ENCODE peak calls at places on chromosomes 12 and 14, in nine cellular contexts. N, H, L, F, A, E, K, W and G are unnamed samples.

GRCh38 chr12:47803196-47803875 is 16.4 kb downstream of the HDAC7 start:
- DNase-seq in N (no peak), H (no peak), L (no peak), F (no peak), A (no peak), E (no peak), K (no peak), W (no peak), G (no peak)

GRCh38 chr12:94807951-94808350 is 157.6 kb upstream of the TMCC3 start:
- DNase-seq in N (no peak), H (no peak), L (no peak), F (no peak), A (no peak), E (no peak), K (no peak), W (no peak), G (no peak)

GRCh38 chr12:98793121-98793520 is 148.0 kb downstream of the APAF1 start:
- DNase-seq in N (no peak), H (no peak), L (no peak), F (no peak), A (no peak), E (no peak), K (no peak), W (no peak), G (no peak)

GRCh38 chr14:90815817-90816662 is at the start of gene TTC7B:
- DNase-seq in N (peak; percentile 49), H (no peak), L (peak; percentile 65), F (peak; percentile 92), A (peak; percentile 57), E (peak; percentile 40), K (no peak), W (no peak), G (no peak)

GRCh38 chr12:4991373-4991772 is 52.3 kb upstream of the KCNA5 start:
- DNase-seq in N (no peak), H (no peak), L (no peak), F (no peak), A (no peak), E (no peak), K (no peak), W (no peak), G (no peak)

GRCh38 chr14:79278798-79279644 is 932.3 kb downstream of the DIO2 start:
- DNase-seq in N (peak; percentile 93), H (peak; percentile 43), L (peak; percentile 87), F (peak; percentile 13), A (peak; percentile 2), E (peak; percentile 64), K (peak; percentile 30), W (peak; percentile 81), G (peak; percentile 39)

GRCh38 chr12:65759735-65760134 is 64.5 kb upstream of the HMGA2 start:
- DNase-seq in N (no peak), H (no peak), L (no peak), F (no peak), A (no peak), E (no peak), K (no peak), W (no peak), G (no peak)

GRCh38 chr12:68356060-68356748 is 24.0 kb upstream of the MDM1 start:
- DNase-seq in N (no peak), H (no peak), L (no peak), F (no peak), A (no peak), E (no peak), K (no peak), W (no peak), G (no peak)

GRCh38 chr12:80702889-80703605 is 4.4 kb upstream of the MYF6 start:
- DNase-seq in N (peak; percentile 83), H (peak; percentile 40), L (no peak), F (no peak), A (no peak), E (no peak), K (no peak), W (no peak), G (no peak)

GRCh38 chr12:108482717-108483212 is 32.3 kb upstream of the FICD start:
- DNase-seq in N (peak; percentile 67), H (no peak), L (no peak), F (no peak), A (peak; percentile 82), E (no peak), K (no peak), W (no peak), G (no peak)

DNA sequence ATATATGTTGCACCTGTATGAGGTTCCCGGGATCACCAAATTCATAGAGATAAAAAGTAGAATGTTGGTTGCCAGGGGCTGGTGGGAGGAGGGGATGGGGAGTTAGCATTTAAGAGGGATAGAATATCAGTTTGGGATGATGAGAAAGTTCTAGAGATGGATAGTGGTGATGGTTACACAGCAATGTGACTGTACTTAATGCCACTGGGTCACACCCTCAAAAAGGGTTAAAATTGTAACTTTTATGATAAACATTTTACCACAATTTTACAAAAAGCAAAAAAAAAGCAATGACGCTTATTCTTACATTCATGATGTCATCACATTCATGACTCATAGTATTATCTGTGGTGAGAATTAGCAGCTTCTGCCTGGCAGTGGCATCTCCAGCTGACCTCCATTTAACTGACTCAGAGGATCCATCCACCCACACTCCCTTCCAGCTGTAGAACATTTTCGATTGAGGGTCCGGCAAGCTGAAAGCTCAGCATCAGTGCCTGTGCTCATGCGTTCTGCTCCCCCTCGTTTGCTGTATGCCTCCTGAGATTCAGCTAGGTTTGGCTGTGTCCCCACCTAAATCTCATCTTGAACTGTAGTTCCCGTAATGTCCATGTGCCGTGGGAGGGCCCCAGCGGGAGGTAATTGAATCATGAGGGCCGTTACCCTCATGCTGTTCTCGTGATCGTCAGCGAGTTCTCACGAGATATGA is 64.8 kb upstream of the TMEM260 start:
- DNase-seq in N (peak; percentile 58), H (peak; percentile 16), L (no peak), F (no peak), A (peak; percentile 9), E (no peak), K (no peak), W (no peak), G (no peak)
- TF ChIP-seq CTCF in N (no peak), H (no peak), L (no peak), F (no peak), A (no peak), E (no peak), K (no peak), W (no peak), G (no peak)

GRCh38 chr12:45928309-45928708 is 62.1 kb downstream of the SCAF11 start:
- DNase-seq in N (no peak), H (no peak), L (no peak), F (no peak), A (no peak), E (no peak), K (no peak), W (no peak), G (no peak)

GRCh38 chr12:45934956-45935355 is 55.4 kb downstream of the SCAF11 start:
- DNase-seq in N (no peak), H (no peak), L (no peak), F (no peak), A (no peak), E (no peak), K (no peak), W (no peak), G (no peak)

GRCh38 chr12:45933504-45933903 is 56.9 kb downstream of the SCAF11 start:
- DNase-seq in N (peak; percentile 13), H (no peak), L (no peak), F (no peak), A (no peak), E (no peak), K (no peak), W (no peak), G (no peak)

DNA sequence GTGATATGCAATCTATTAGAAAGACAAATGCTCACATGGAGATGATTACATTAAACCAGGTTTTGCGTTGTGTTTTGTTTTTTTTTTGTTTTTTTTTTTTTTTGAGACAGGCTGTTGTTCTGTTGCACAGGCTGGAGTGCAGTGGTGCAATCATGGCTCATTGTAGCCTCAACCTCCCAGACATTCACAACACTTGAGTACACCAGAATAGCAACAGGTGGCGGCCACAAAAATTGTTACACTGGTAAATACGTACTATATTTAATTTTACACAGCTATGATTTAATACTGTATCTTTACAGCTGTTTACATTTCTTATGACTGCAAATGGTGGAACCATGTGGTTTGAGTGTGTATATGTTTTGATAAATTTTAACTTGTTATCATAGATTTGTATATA is 60.0 kb downstream of the SCAF11 start:
- DNase-seq in N (no peak), H (no peak), L (no peak), F (no peak), A (no peak), E (no peak), K (no peak), W (no peak), G (no peak)
- TF ChIP-seq CTCF in N (no peak), H (no peak), L (no peak), F (no peak), A (no peak), E (no peak), K (no peak), W (no peak), G (no peak)

DNA sequence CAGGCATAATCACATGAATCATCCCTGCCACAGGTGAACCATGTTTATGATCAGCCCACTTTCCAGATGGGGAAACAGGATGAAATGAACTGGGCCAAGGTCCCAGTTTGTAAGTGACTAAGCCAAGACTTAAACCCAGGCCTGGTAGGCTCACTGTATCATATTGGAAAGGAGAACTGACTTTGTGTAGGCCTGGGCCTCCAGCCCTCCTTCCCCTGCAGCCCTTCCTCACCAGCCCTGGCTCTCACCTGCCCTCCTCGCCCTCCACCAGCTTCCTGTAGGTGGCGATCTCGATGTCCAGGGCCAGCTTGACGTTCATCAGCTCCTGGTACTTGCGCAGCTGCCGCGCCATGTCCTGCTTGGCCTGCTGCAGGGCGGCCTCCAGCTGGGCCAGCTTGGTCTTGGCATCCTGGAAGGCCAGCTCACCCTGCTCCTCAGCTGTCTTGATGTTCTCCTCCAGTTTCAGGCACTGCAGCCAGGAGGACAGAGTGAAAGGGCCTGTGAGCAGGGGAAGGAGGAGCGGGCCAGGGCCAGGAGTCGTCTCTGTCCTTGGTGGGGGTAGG is 19.8 kb downstream of the KRT80 start:
- DNase-seq in N (no peak), H (no peak), L (peak; percentile 72), F (no peak), A (peak; percentile 40), E (no peak), K (no peak), W (no peak), G (no peak)
- TF ChIP-seq CTCF in N (peak; percentile 61), H (peak; percentile 52), L (no peak), F (peak; percentile 20), A (peak; percentile 41), E (no peak), K (no peak), W (no peak), G (no peak)

GRCh38 chr12:82686223-82687019 is at the start of gene TMTC2:
- DNase-seq in N (peak; percentile 96), H (peak; percentile 63), L (peak; percentile 94), F (peak; percentile 94), A (peak; percentile 71), E (peak; percentile 80), K (peak; percentile 81), W (peak; percentile 91), G (peak; percentile 68)

GRCh38 chr12:82687020-82687951 is 580 bp downstream of the TMTC2 start:
- DNase-seq in N (peak; percentile 52), H (no peak), L (peak; percentile 63), F (peak; percentile 70), A (peak; percentile 7), E (peak; percentile 42), K (no peak), W (peak; percentile 33), G (peak; percentile 24)

GRCh38 chr12:82685721-82686222 is 934 bp upstream of the TMTC2 start:
- DNase-seq in N (peak; percentile 98), H (peak; percentile 77), L (peak; percentile 97), F (peak; percentile 83), A (peak; percentile 86), E (peak; percentile 89), K (peak; percentile 92), W (peak; percentile 95), G (peak; percentile 98)

GRCh38 chr12:82682851-82683261 is 3.9 kb upstream of the TMTC2 start:
- DNase-seq in N (peak; percentile 9), H (no peak), L (no peak), F (no peak), A (no peak), E (no peak), K (no peak), W (no peak), G (no peak)

GRCh38 chr12:82682326-82682725 is 4.4 kb upstream of the TMTC2 start:
- DNase-seq in N (peak; percentile 13), H (no peak), L (no peak), F (no peak), A (no peak), E (no peak), K (no peak), W (no peak), G (no peak)
- TF ChIP-seq CTCF in N (no peak), H (no peak), L (no peak), F (no peak), A (no peak), E (no peak), K (no peak), W (no peak), G (no peak)